ENCODE peak calls at places on chromosomes 16 and 17, in six cellular contexts. One of them, this sample, is unnamed.

GRCh38 chr16:9630119-9630518 is 538.7 kb downstream of the HAPSTR1 start:
- DNase-seq in psoas muscle: no peak
- DNase-seq in osteoblast: no peak
- DNase-seq in lung: no peak
- DNase-seq in CD8-positive, alpha-beta T cell: no peak
- DNase-seq in PC-9: no peak
- DNase-seq in this sample: no peak

GRCh38 chr16:28514246-28514645 is 7.6 kb upstream of the IL27 start:
- DNase-seq in CD8-positive, alpha-beta T cell: no peak
- DNase-seq in PC-9: no peak
- DNase-seq in osteoblast: no peak
- DNase-seq in lung: no peak
- DNase-seq in psoas muscle: no peak
- DNase-seq in this sample: no peak

GRCh38 chr16:34802848-34803599 is 1343.6 kb downstream of the TP53TG3F start:
- DNase-seq in PC-9: no peak
- DNase-seq in psoas muscle: peak
- DNase-seq in CD8-positive, alpha-beta T cell: no peak
- DNase-seq in osteoblast: peak
- DNase-seq in lung: no peak
- DNase-seq in this sample: no peak

GRCh38 chr17:42670925-42671657 is 5.7 kb downstream of the PLEKHH3 start:
- DNase-seq in psoas muscle: no peak
- DNase-seq in PC-9: no peak
- DNase-seq in osteoblast: peak
- DNase-seq in lung: no peak
- DNase-seq in CD8-positive, alpha-beta T cell: no peak
- DNase-seq in this sample: no peak

GRCh38 chr17:33732116-33732515 is 439.0 kb upstream of the ASIC2 start:
- DNase-seq in osteoblast: no peak
- DNase-seq in PC-9: no peak
- DNase-seq in lung: no peak
- DNase-seq in CD8-positive, alpha-beta T cell: no peak
- DNase-seq in psoas muscle: no peak
- DNase-seq in this sample: no peak

GRCh38 chr17:57283203-57283971 is 27.1 kb downstream of the MSI2 start:
- DNase-seq in CD8-positive, alpha-beta T cell: no peak
- DNase-seq in lung: no peak
- DNase-seq in osteoblast: no peak
- DNase-seq in PC-9: no peak
- DNase-seq in psoas muscle: no peak
- DNase-seq in this sample: no peak

GRCh38 chr16:50178397-50179018 is 25.4 kb downstream of the TENT4B start:
- DNase-seq in lung: no peak
- DNase-seq in osteoblast: no peak
- DNase-seq in CD8-positive, alpha-beta T cell: no peak
- DNase-seq in psoas muscle: no peak
- DNase-seq in PC-9: no peak
- DNase-seq in this sample: no peak

GRCh38 chr16:13994239-13995106 is 74.5 kb downstream of the ERCC4 start:
- DNase-seq in CD8-positive, alpha-beta T cell: no peak
- DNase-seq in osteoblast: no peak
- DNase-seq in PC-9: no peak
- DNase-seq in lung: no peak
- DNase-seq in psoas muscle: peak
- DNase-seq in this sample: no peak

GRCh38 chr16:72203401-72203800 is 31.4 kb upstream of the PMFBP1 start:
- DNase-seq in lung: peak
- DNase-seq in psoas muscle: no peak
- DNase-seq in PC-9: no peak
- DNase-seq in osteoblast: peak
- DNase-seq in CD8-positive, alpha-beta T cell: no peak
- DNase-seq in this sample: no peak

GRCh38 chr16:83253526-83253925 is 554.3 kb upstream of the HSBP1 start:
- DNase-seq in osteoblast: no peak
- DNase-seq in PC-9: no peak
- DNase-seq in CD8-positive, alpha-beta T cell: no peak
- DNase-seq in lung: no peak
- DNase-seq in psoas muscle: no peak
- DNase-seq in this sample: no peak

GRCh38 chr17:5422505-5422904 is 2.5 kb downstream of the RPAIN start:
- DNase-seq in psoas muscle: no peak
- DNase-seq in lung: no peak
- DNase-seq in CD8-positive, alpha-beta T cell: no peak
- DNase-seq in PC-9: no peak
- DNase-seq in osteoblast: peak
- DNase-seq in this sample: no peak

GRCh38 chr16:35391328-35391727 is 1931.9 kb downstream of the TP53TG3F start:
- DNase-seq in osteoblast: no peak
- DNase-seq in CD8-positive, alpha-beta T cell: no peak
- DNase-seq in PC-9: peak
- DNase-seq in lung: peak
- DNase-seq in psoas muscle: no peak
- DNase-seq in this sample: no peak

DNA sequence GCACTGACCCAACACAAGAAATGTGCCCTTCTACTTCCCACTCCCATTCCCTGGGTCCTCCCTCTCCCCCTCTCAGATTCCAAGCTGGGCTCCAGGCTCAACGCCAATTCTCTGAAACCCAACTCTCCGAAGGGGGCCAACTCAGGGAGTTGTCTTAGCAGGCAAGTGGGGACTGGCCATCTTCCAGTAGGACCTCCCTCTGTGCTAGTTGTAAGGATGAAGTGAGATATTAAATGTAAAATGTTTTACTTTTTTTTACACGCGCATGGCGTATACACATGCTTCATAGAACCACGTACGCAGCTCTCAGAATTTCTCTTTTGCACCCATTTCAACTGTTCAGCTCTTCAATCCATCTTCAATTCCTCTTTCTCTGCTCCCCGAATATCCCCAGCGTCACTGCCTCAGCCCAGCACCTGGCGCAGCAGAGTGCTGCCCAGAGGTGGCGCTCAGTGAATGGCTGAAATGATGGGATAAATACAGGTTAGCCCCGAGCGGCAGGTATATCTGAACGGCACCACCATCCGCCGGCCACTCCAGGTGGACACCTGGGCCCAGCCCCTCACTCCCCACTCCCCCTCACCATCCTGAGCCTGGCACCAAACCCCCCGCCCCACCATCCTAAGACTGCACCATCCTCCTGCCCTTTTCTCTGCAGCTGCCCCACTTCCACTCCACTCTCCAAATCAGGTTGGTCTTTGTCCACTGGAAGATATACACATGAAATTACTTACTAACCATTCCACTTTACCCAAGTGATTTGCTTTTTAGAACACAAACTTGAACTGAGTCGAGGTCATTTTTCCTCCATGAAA is 43.9 kb upstream of the TNRC6C start:
- DNase-seq in psoas muscle: no peak
- DNase-seq in lung: no peak
- DNase-seq in PC-9: no peak
- DNase-seq in CD8-positive, alpha-beta T cell: no peak
- DNase-seq in osteoblast: no peak
- DNase-seq in this sample: no peak
- TF ChIP-seq CTCF in psoas muscle: no peak
- TF ChIP-seq CTCF in lung: no peak
- TF ChIP-seq CTCF in PC-9: no peak
- TF ChIP-seq CTCF in CD8-positive, alpha-beta T cell: no peak
- TF ChIP-seq CTCF in osteoblast: no peak
- TF ChIP-seq CTCF in this sample: peak

GRCh38 chr17:37187262-37187661 is 188.5 kb upstream of the C17orf78 start:
- DNase-seq in osteoblast: no peak
- DNase-seq in lung: no peak
- DNase-seq in PC-9: no peak
- DNase-seq in CD8-positive, alpha-beta T cell: no peak
- DNase-seq in psoas muscle: no peak
- DNase-seq in this sample: no peak

GRCh38 chr17:37188157-37188556 is 187.6 kb upstream of the C17orf78 start:
- DNase-seq in lung: no peak
- DNase-seq in CD8-positive, alpha-beta T cell: no peak
- DNase-seq in osteoblast: no peak
- DNase-seq in PC-9: no peak
- DNase-seq in psoas muscle: no peak
- DNase-seq in this sample: no peak

GRCh38 chr17:37191219-37191618 is 184.6 kb upstream of the C17orf78 start:
- DNase-seq in CD8-positive, alpha-beta T cell: no peak
- DNase-seq in lung: no peak
- DNase-seq in osteoblast: no peak
- DNase-seq in PC-9: no peak
- DNase-seq in psoas muscle: no peak
- DNase-seq in this sample: no peak

GRCh38 chr17:37194208-37194607 is 181.6 kb upstream of the C17orf78 start:
- DNase-seq in lung: no peak
- DNase-seq in CD8-positive, alpha-beta T cell: no peak
- DNase-seq in osteoblast: no peak
- DNase-seq in psoas muscle: no peak
- DNase-seq in PC-9: no peak
- DNase-seq in this sample: no peak

GRCh38 chr17:37190493-37190892 is 185.3 kb upstream of the C17orf78 start:
- DNase-seq in osteoblast: no peak
- DNase-seq in psoas muscle: no peak
- DNase-seq in PC-9: no peak
- DNase-seq in CD8-positive, alpha-beta T cell: no peak
- DNase-seq in lung: no peak
- DNase-seq in this sample: no peak
- TF ChIP-seq CTCF in osteoblast: no peak
- TF ChIP-seq CTCF in psoas muscle: no peak
- TF ChIP-seq CTCF in PC-9: no peak
- TF ChIP-seq CTCF in CD8-positive, alpha-beta T cell: no peak
- TF ChIP-seq CTCF in lung: no peak
- TF ChIP-seq CTCF in this sample: peak

GRCh38 chr16:23504453-23505179 is 5.7 kb downstream of the GGA2 start:
- DNase-seq in osteoblast: peak
- DNase-seq in PC-9: peak
- DNase-seq in psoas muscle: peak
- DNase-seq in CD8-positive, alpha-beta T cell: peak
- DNase-seq in lung: peak
- DNase-seq in this sample: no peak
- TF ChIP-seq CTCF in osteoblast: peak
- TF ChIP-seq CTCF in PC-9: no peak
- TF ChIP-seq CTCF in psoas muscle: no peak
- TF ChIP-seq CTCF in CD8-positive, alpha-beta T cell: no peak
- TF ChIP-seq CTCF in lung: no peak
- TF ChIP-seq CTCF in this sample: peak

GRCh38 chr17:37406635-37407455 is at the start of the genes ACACA and TADA2A:
- DNase-seq in CD8-positive, alpha-beta T cell: peak
- DNase-seq in PC-9: peak
- DNase-seq in psoas muscle: peak
- DNase-seq in osteoblast: peak
- DNase-seq in lung: peak
- DNase-seq in this sample: peak
- TF ChIP-seq CTCF in CD8-positive, alpha-beta T cell: no peak
- TF ChIP-seq CTCF in PC-9: peak
- TF ChIP-seq CTCF in psoas muscle: no peak
- TF ChIP-seq CTCF in osteoblast: no peak
- TF ChIP-seq CTCF in lung: no peak
- TF ChIP-seq CTCF in this sample: no peak

DNA sequence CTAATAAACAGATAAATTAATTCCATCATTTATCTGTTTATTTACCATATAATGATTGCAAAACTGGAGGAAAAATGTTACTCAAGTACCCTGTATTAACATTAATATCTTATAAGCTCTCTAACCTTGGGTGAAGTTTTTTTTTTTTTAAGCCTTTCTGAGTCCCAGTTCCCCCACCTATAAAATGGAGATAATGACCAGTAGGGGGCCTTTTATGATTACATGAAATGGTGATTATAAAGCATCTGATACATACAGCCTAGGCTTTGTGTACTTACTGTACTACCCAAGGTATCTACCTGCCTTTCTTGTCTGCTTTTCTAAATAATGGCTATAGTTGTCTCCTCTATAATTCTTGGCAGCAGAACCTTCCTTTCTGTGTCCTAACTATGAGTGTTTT is 22.6 kb downstream of the LRRC36 start:
- DNase-seq in psoas muscle: no peak
- DNase-seq in osteoblast: no peak
- DNase-seq in CD8-positive, alpha-beta T cell: no peak
- DNase-seq in lung: no peak
- DNase-seq in PC-9: no peak
- DNase-seq in this sample: no peak
- TF ChIP-seq CTCF in psoas muscle: peak
- TF ChIP-seq CTCF in osteoblast: peak
- TF ChIP-seq CTCF in CD8-positive, alpha-beta T cell: peak
- TF ChIP-seq CTCF in lung: no peak
- TF ChIP-seq CTCF in PC-9: peak
- TF ChIP-seq CTCF in this sample: peak

GRCh38 chr17:32497431-32498205 is 10.8 kb downstream of the CDK5R1 start:
- DNase-seq in psoas muscle: peak
- DNase-seq in osteoblast: peak
- DNase-seq in lung: no peak
- DNase-seq in CD8-positive, alpha-beta T cell: no peak
- DNase-seq in PC-9: peak
- DNase-seq in this sample: no peak
- TF ChIP-seq CTCF in psoas muscle: peak
- TF ChIP-seq CTCF in osteoblast: peak
- TF ChIP-seq CTCF in lung: no peak
- TF ChIP-seq CTCF in CD8-positive, alpha-beta T cell: no peak
- TF ChIP-seq CTCF in PC-9: no peak
- TF ChIP-seq CTCF in this sample: no peak

GRCh38 chr16:30958164-30959083 is 870 bp downstream of the SETD1A start:
- DNase-seq in CD8-positive, alpha-beta T cell: no peak
- DNase-seq in PC-9: peak
- DNase-seq in osteoblast: peak
- DNase-seq in psoas muscle: peak
- DNase-seq in lung: peak
- DNase-seq in this sample: peak
- TF ChIP-seq CTCF in CD8-positive, alpha-beta T cell: no peak
- TF ChIP-seq CTCF in PC-9: no peak
- TF ChIP-seq CTCF in osteoblast: no peak
- TF ChIP-seq CTCF in psoas muscle: no peak
- TF ChIP-seq CTCF in lung: no peak
- TF ChIP-seq CTCF in this sample: no peak

DNA sequence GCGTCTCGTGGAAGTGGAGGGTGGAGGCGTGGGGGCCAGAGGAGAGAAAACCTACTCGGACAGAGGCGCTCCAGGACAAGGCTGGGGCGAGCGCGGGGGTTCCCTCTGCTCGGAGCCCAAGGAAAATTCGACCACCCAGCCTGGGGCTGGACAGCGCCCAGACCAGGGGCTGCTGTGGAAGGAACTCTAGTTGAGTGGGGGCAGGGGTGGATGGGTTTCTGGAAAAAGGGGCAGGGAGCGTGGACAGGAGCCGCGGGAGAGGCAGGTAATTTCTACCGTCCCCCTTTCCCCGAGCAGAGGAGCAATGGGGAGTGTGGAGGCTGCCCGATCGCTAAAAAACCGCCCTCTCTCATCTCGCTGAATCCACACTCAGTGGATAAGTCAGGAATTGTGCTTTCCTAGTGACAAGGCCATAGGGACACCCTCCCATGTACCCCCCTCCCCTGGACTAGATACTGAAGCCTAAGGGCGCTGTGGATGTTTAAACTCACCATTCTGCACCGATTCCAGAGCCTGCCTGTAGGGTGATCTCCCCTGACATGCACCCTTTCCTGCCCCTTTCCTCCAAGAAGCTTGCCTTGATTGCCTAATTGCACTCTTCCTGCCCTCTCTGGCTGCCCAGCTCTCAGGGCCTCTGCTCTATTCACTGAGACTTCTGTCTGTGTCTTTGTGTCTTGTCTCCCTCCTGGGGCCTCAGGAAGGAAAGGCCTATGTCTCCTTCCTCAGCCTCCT is 90.7 kb upstream of the TMEM97 start:
- DNase-seq in osteoblast: no peak
- DNase-seq in psoas muscle: no peak
- DNase-seq in lung: no peak
- DNase-seq in CD8-positive, alpha-beta T cell: no peak
- DNase-seq in PC-9: no peak
- DNase-seq in this sample: no peak
- TF ChIP-seq CTCF in osteoblast: peak
- TF ChIP-seq CTCF in psoas muscle: no peak
- TF ChIP-seq CTCF in lung: no peak
- TF ChIP-seq CTCF in CD8-positive, alpha-beta T cell: no peak
- TF ChIP-seq CTCF in PC-9: no peak
- TF ChIP-seq CTCF in this sample: peak

GRCh38 chr16:29961479-29962343 is at the start of gene TMEM219:
- DNase-seq in osteoblast: peak
- DNase-seq in PC-9: peak
- DNase-seq in psoas muscle: peak
- DNase-seq in CD8-positive, alpha-beta T cell: peak
- DNase-seq in lung: peak
- DNase-seq in this sample: peak
- TF ChIP-seq CTCF in osteoblast: peak
- TF ChIP-seq CTCF in PC-9: no peak
- TF ChIP-seq CTCF in psoas muscle: peak
- TF ChIP-seq CTCF in CD8-positive, alpha-beta T cell: no peak
- TF ChIP-seq CTCF in lung: peak
- TF ChIP-seq CTCF in this sample: peak